ENCODE peak calls at places on chromosomes 13 and 19, in ten cellular contexts. E, A, X, W, V, P, O, J, T and G are unnamed samples.

GRCh38 chr13:66765559-66765958 is 464.6 kb downstream of the PCDH9 start:
- DNase-seq in A (no peak), V (no peak), X (no peak), T (no peak), P (no peak), E (no peak), W (no peak), O (no peak), J (no peak), G (no peak)

GRCh38 chr13:30846311-30846710 is 59.8 kb upstream of the MEDAG start:
- DNase-seq in J (no peak), V (no peak), P (peak), A (peak), X (no peak), O (peak), W (no peak), T (no peak), E (no peak), G (no peak)

GRCh38 chr13:84037937-84038464 is 155.7 kb upstream of the SLITRK1 start:
- DNase-seq in X (peak), P (no peak), T (no peak), J (no peak), O (no peak), W (no peak), E (peak), A (no peak), V (no peak), G (no peak)

GRCh38 chr13:46106839-46107371 is 2.1 kb upstream of the CPB2 start:
- DNase-seq in V (no peak), A (no peak), W (no peak), E (no peak), X (no peak), O (no peak), P (no peak), J (no peak), T (no peak), G (no peak)

GRCh38 chr13:65063753-65064152 is 2166.4 kb downstream of the PCDH9 start:
- DNase-seq in E (no peak), A (peak), P (peak), J (no peak), V (no peak), O (peak), T (no peak), W (no peak), X (no peak), G (no peak)

GRCh38 chr19:11708457-11708856 is 30.3 kb downstream of the ZNF823 start:
- DNase-seq in V (no peak), W (no peak), X (no peak), O (no peak), T (no peak), J (no peak), P (no peak), A (no peak), E (no peak), G (no peak)

GRCh38 chr19:13748169-13748884 is 16.0 kb upstream of the MRI1 start:
- DNase-seq in A (peak), W (no peak), T (no peak), P (peak), X (peak), O (peak), E (peak), J (no peak), V (no peak), G (peak)

GRCh38 chr13:88637935-88638334 is 966.8 kb downstream of the SLITRK5 start:
- DNase-seq in P (no peak), T (no peak), X (no peak), E (no peak), V (no peak), O (no peak), J (no peak), W (no peak), A (no peak), G (no peak)

GRCh38 chr19:6753178-6754031 is 13.8 kb downstream of the SH2D3A start:
- DNase-seq in E (peak), V (peak), T (no peak), W (peak), J (peak), X (peak), P (peak), O (peak), A (peak), G (peak)

GRCh38 chr19:44948763-44949374 is 3.0 kb downstream of the APOC2 start:
- DNase-seq in X (no peak), E (no peak), W (no peak), V (no peak), O (no peak), J (no peak), T (no peak), A (no peak), P (no peak), G (no peak)

GRCh38 chr19:15108145-15108844 is 1.1 kb downstream of the SYDE1 start:
- DNase-seq in A (peak), W (no peak), E (peak), J (no peak), P (no peak), O (peak), T (no peak), V (no peak), X (no peak), G (no peak)

GRCh38 chr13:113596321-113597200 is 12.0 kb downstream of the TFDP1 start:
- DNase-seq in T (no peak), O (no peak), A (no peak), P (no peak), E (peak), X (no peak), J (peak), W (no peak), V (peak), G (no peak)

GRCh38 chr13:32932376-32932775 is 83.8 kb upstream of the KL start:
- DNase-seq in W (no peak), P (peak), X (no peak), V (no peak), A (peak), T (no peak), E (no peak), O (no peak), J (no peak), G (no peak)

GRCh38 chr19:55600336-55601028 is 394 bp downstream of the ZNF524 start:
- DNase-seq in P (no peak), T (peak), W (no peak), V (no peak), J (no peak), O (peak), E (peak), X (no peak), A (no peak), G (no peak)

GRCh38 chr13:35994131-35994966 is 136.8 kb downstream of the DCLK1 start:
- DNase-seq in W (no peak), T (peak), V (no peak), J (no peak), O (peak), P (peak), A (peak), X (no peak), E (no peak), G (no peak)

GRCh38 chr13:64453831-64454230 is 2776.3 kb downstream of the PCDH9 start:
- DNase-seq in T (no peak), A (peak), V (no peak), O (peak), X (no peak), P (no peak), W (no peak), J (no peak), E (no peak), G (no peak)

GRCh38 chr19:36032251-36033104 is at the start of gene CLIP3:
- DNase-seq in V (no peak), P (peak), T (peak), O (peak), X (peak), W (no peak), A (peak), J (peak), E (peak), G (peak)

GRCh38 chr19:17091758-17092333 is 16.3 kb downstream of the MYO9B start:
- DNase-seq in J (no peak), A (no peak), T (no peak), X (peak), V (no peak), E (no peak), O (no peak), W (no peak), P (no peak), G (peak)

GRCh38 chr13:85503797-85504196 is 295.4 kb downstream of the SLITRK6 start:
- DNase-seq in P (peak), V (no peak), T (no peak), W (no peak), X (no peak), O (peak), A (peak), E (no peak), J (no peak), G (no peak)

GRCh38 chr13:44471686-44472085 is 98.1 kb downstream of the SERP2 start:
- DNase-seq in V (no peak), A (peak), O (peak), W (no peak), T (no peak), X (no peak), E (no peak), J (no peak), P (peak), G (no peak)

GRCh38 chr19:588758-589692 is 656 bp upstream of the HCN2 start:
- DNase-seq in W (no peak), A (no peak), X (no peak), T (peak), J (no peak), O (no peak), V (no peak), P (no peak), E (peak), G (no peak)

GRCh38 chr13:95485518-95486144 is 66.9 kb upstream of the CLDN10 start:
- DNase-seq in X (no peak), J (no peak), W (no peak), E (no peak), A (peak), P (peak), T (no peak), O (no peak), V (no peak), G (no peak)

GRCh38 chr19:43564800-43565199 is 10.5 kb downstream of the XRCC1 start:
- DNase-seq in J (no peak), E (no peak), O (no peak), V (no peak), A (no peak), W (no peak), P (no peak), X (no peak), T (no peak), G (no peak)